ENCODE peak calls at places on chromosomes 4 and X, in seven cellular contexts. W is AG08396; M is activated CD4-positive, alpha-beta T cell treated with anti-CD3 and anti-CD28 coated beads for 1 hour; K is dermis microvascular lymphatic vessel endothelial cell; H is dorsolateral prefrontal cortex; Q is mammary epithelial cell; N is effector CD4-positive, alpha-beta T cell. E is an unnamed sample.

GRCh38 chr4:180664766-180665368 is 1578.3 kb upstream of the TENM3 start:
- DNase-seq in N (peak), Q (peak), W (peak), K (peak), M (no peak), H (no peak), E (no peak)

GRCh38 chr4:135408109-135408508 is 1206.5 kb upstream of the PABPC4L start:
- DNase-seq in M (no peak), K (no peak), Q (no peak), W (no peak), H (no peak), N (no peak), E (no peak)

GRCh38 chrX:18410038-18410437 is 15.4 kb upstream of the CDKL5 start:
- DNase-seq in M (no peak), Q (no peak), K (peak), H (no peak), N (no peak), W (no peak), E (no peak)

GRCh38 chr4:182554736-182555135 is 311.5 kb downstream of the TENM3 start:
- DNase-seq in M (no peak), K (no peak), N (no peak), W (no peak), H (no peak), Q (no peak), E (no peak)

GRCh38 chrX:22520128-22520828 is 247.6 kb downstream of the CBLL2 start:
- DNase-seq in N (no peak), W (no peak), K (peak), H (no peak), Q (peak), M (no peak), E (no peak)

GRCh38 chr4:6467600-6467999 is 4.8 kb downstream of the PPP2R2C start:
- DNase-seq in H (no peak), Q (no peak), W (no peak), M (no peak), K (no peak), N (no peak), E (no peak)

GRCh38 chr4:26048378-26048882 is 134.4 kb downstream of the SMIM20 start:
- DNase-seq in K (peak), Q (no peak), M (no peak), N (no peak), H (no peak), W (peak), E (no peak)

GRCh38 chr4:153453455-153453854 is 12.7 kb upstream of the TMEM131L start:
- DNase-seq in N (no peak), M (no peak), H (no peak), K (no peak), W (no peak), Q (no peak), E (no peak)

GRCh38 chr4:47577779-47578553 is 92.9 kb downstream of the ATP10D start:
- DNase-seq in N (no peak), M (no peak), Q (no peak), K (peak), H (no peak), W (no peak), E (no peak)

GRCh38 chr4:124484008-124484407 is 228.5 kb downstream of the ANKRD50 start:
- DNase-seq in Q (no peak), N (no peak), W (no peak), M (no peak), K (no peak), H (no peak), E (no peak)